ENCODE peak calls at places on chromosomes 3 and 15, in six cellular contexts. O is neuronal stem cell, D is mesenchymal stem cell, T is trophoblast cell, K is H1, I is IMR-90. R is an unnamed sample.

GRCh38 chr15:78981532-78982313 is 36.9 kb upstream of the CTSH start:
- DNase-seq in O (no peak), D (no peak), T (no peak), K (no peak), I (no peak), R (no peak)

GRCh38 chr15:70054366-70054765 is 43.4 kb downstream of the TLE3 start:
- DNase-seq in O (no peak), D (no peak), T (no peak), K (no peak), I (no peak), R (no peak)

GRCh38 chr3:181920409-181920808 is 208.7 kb downstream of the SOX2 start:
- DNase-seq in O (no peak), D (no peak), T (no peak), K (no peak), I (no peak), R (no peak)

GRCh38 chr15:58115692-58116091 is 22.5 kb upstream of the AQP9 start:
- DNase-seq in O (no peak), D (peak), T (peak), K (no peak), I (no peak), R (no peak)

GRCh38 chr3:99578339-99578970 is 59.9 kb upstream of the COL8A1 start:
- DNase-seq in O (no peak), D (peak), T (no peak), K (no peak), I (peak), R (no peak)

GRCh38 chr3:170690133-170690981 is 104.5 kb upstream of the SLC7A14 start:
- DNase-seq in O (peak), D (peak), T (peak), K (peak), I (peak), R (peak)

GRCh38 chr3:129123314-129124060 is 1.9 kb upstream of the RAB43 start:
- DNase-seq in O (no peak), D (peak), T (no peak), K (no peak), I (peak), R (no peak)

GRCh38 chr3:32420138-32420981 is 28.7 kb downstream of the CMTM7 start:
- DNase-seq in O (no peak), D (no peak), T (peak), K (peak), I (peak), R (peak)

GRCh38 chr15:75232252-75232813 is 25.8 kb upstream of the GOLGA6C start:
- DNase-seq in O (no peak), D (no peak), T (no peak), K (no peak), I (no peak), R (no peak)

GRCh38 chr3:38454179-38454883 is 641 bp downstream of the ACVR2B start:
- DNase-seq in O (peak), D (peak), T (peak), K (peak), I (peak), R (no peak)

GRCh38 chr3:153291052-153291689 is 129.1 kb downstream of the RAP2B start:
- DNase-seq in O (no peak), D (peak), T (peak), K (no peak), I (no peak), R (no peak)

GRCh38 chr3:52453496-52454234 is at the start of gene TNNC1:
- DNase-seq in O (no peak), D (no peak), T (no peak), K (no peak), I (no peak), R (peak)

GRCh38 chr3:113979916-113980315 is 32.1 kb downstream of the ZDHHC23 start:
- DNase-seq in O (no peak), D (no peak), T (no peak), K (no peak), I (no peak), R (no peak)
- H3K14ac ChIP-seq in O (no peak), D (no peak), T (no peak), K (no peak), I (no peak), R (no peak)

GRCh38 chr15:71885390-71885789 is 75.0 kb downstream of the NR2E3 start:
- DNase-seq in O (no peak), D (no peak), T (no peak), K (no peak), I (no peak), R (no peak)

GRCh38 chr15:71880276-71880675 is 69.9 kb downstream of the NR2E3 start:
- DNase-seq in O (peak), D (no peak), T (no peak), K (no peak), I (no peak), R (no peak)

GRCh38 chr15:71889385-71889784 is 79.0 kb downstream of the NR2E3 start:
- DNase-seq in O (no peak), D (no peak), T (no peak), K (no peak), I (no peak), R (no peak)

GRCh38 chr15:71888797-71889196 is 78.4 kb downstream of the NR2E3 start:
- DNase-seq in O (no peak), D (no peak), T (no peak), K (no peak), I (no peak), R (no peak)

DNA sequence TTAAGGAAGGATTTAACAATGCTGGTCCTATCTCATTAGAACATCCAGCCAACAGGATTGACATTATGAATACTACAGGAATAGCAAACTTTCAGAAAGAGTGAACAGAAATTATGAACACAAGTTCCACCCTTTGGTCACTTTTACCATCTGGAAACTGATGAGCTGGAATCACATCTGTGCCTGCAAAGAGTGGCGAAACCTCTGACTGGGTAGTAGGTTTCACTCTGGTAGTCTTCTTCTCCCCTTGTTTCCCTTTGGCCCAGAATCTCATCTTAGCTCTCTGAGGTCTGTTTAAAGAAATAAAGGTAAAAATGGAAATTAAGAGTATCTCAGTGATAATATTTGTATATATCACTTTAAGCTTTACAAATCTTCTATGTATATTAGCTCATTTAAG is 73.1 kb downstream of the NR2E3 start:
- DNase-seq in O (no peak), D (no peak), T (no peak), K (no peak), I (no peak), R (no peak)
- H2AFZ ChIP-seq in O (no peak), D (no peak), T (no peak), K (no peak), I (no peak), R (no peak)

GRCh38 chr15:67251318-67251717 is 3.1 kb downstream of the AAGAB start:
- DNase-seq in O (no peak), D (no peak), T (no peak), K (no peak), I (no peak), R (no peak)

GRCh38 chr15:67256051-67256450 is 1.5 kb downstream of the IQCH start:
- DNase-seq in O (no peak), D (no peak), T (no peak), K (no peak), I (no peak), R (no peak)

GRCh38 chr15:67253517-67254237 is 784 bp downstream of the AAGAB start:
- DNase-seq in O (peak), D (peak), T (no peak), K (no peak), I (peak), R (no peak)

GRCh38 chr15:67253103-67253502 is 1.4 kb downstream of the AAGAB start:
- DNase-seq in O (no peak), D (no peak), T (no peak), K (no peak), I (no peak), R (no peak)

DNA sequence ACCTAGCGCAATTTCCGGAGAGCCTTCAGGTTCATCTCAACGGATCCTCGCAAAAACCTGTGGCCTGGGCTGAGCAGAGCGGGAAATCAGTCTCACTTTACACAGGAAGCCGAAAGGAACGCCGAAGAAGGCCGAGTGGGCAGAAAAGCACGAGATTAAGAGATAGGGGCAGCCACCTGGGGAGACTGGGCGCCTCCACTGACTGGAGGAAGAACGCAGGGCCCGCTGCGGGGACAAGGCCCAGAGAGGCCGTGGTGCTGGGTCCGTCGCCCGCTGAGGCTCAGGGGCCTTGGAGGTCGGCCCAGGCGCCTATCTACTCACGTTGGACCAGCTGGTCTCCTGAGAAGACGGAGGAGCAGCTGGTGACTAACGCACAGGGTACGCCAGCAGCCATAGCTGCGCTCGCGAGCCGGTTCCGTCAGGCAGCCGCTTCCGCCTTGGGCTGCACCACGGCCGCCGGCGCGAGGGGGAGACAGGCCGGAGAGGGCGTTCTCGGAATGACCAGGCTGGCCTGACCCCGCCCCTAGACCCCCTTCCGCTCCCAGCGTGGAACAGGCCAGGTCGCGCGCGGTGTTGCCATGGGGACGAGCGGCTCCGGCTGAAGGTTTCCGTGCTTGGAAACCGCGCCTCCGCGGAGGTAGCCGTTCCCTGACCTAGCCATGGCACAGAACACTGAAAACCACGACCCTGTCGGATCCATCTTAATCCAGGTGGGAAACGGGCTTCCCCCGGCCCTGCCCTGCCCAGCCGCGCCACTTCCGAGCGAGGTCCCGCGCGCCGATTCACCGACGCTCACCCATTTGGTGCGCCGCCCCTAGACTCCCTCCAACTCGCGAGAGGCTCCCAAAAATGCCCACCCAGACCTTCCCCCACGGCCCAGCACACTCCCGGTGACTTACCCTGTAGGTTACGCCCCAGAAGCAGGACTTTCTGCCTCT is at the start of the genes AAGAB and IQCH:
- DNase-seq in O (peak), D (peak), T (peak), K (peak), I (peak), R (peak)
- H4K8ac ChIP-seq in O (no peak), D (peak), T (peak), K (peak), I (peak), R (no peak)

GRCh38 chr3:11613851-11614491 is 29.7 kb downstream of the VGLL4 start:
- DNase-seq in O (no peak), D (no peak), T (no peak), K (no peak), I (no peak), R (no peak)
- H3K14ac ChIP-seq in O (no peak), D (no peak), T (no peak), K (no peak), I (no peak), R (no peak)

DNA sequence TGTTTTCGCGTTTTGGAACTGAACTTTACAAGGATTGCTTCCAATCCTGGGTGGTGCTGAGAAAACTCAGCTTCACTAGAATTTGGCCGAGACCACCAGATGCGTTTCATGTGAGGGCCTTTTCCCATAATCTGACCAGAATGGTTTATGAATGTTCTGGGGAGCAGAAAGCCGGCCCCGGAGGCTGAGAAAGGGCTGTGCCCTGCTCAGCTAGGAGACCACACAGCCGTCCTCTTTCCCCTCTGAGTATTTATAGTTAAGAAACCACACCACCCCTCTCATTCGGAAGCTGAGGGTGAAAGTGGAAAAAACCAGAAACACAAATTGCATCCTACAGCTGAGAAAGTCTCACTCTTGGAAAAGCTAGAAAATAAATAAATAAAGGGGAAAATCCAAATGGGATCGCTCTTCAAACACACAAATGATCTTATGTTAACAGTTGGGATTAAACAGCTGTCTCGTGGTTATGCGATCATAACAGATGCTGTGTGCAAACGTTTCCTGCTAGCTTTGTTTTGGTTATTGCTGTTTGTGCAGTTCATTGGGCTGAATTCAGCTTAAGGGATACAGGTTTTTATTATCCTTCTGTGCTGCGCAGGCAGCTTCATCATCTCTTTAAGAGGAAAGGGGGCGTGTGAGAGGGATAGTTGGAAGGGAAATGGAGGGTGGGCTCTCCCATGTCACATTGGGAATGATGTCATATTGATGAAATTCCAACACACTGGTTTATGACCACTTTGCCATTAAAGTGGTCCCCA is 1026.2 kb upstream of the NR2F2 start:
- DNase-seq in O (no peak), D (peak), T (no peak), K (no peak), I (peak), R (no peak)
- H2AFZ ChIP-seq in O (peak), D (no peak), T (no peak), K (no peak), I (peak), R (no peak)

DNA sequence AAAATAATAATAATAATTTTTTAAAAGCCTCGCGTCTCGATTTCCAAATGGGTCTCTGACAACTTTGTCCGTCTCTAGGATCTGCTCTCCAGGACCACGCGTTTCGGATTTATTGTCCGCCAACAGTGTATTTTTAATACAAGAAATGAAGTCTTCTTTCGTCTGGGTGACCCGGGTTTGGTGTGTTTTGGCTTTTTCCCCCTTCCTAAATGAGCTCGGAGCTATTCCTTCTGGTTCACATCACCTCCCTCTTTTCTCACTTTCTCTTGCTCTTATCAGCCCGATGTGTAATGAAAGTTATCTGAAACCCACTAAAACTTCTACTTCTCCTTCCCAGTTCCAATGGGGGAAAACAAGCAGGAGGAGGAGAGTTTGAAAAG is 516.7 kb downstream of the MECOM start:
- DNase-seq in O (no peak), D (no peak), T (no peak), K (no peak), I (peak), R (no peak)
- H4K8ac ChIP-seq in O (no peak), D (no peak), T (no peak), K (no peak), I (peak), R (no peak)

GRCh38 chr3:55795296-55795695 is 308.2 kb upstream of the WNT5A start:
- DNase-seq in O (no peak), D (no peak), T (no peak), K (no peak), I (no peak), R (no peak)
- H3K14ac ChIP-seq in O (no peak), D (no peak), T (no peak), K (no peak), I (no peak), R (no peak)

GRCh38 chr3:157086775-157087174 is 73.2 kb downstream of the CCNL1 start:
- DNase-seq in O (no peak), D (no peak), T (no peak), K (no peak), I (no peak), R (no peak)

GRCh38 chr3:157083824-157084223 is 76.1 kb downstream of the CCNL1 start:
- DNase-seq in O (no peak), D (no peak), T (no peak), K (no peak), I (no peak), R (no peak)

GRCh38 chr3:157087398-157088132 is 72.4 kb downstream of the CCNL1 start:
- DNase-seq in O (no peak), D (no peak), T (no peak), K (no peak), I (no peak), R (no peak)

GRCh38 chr3:157088133-157088488 is 71.8 kb downstream of the CCNL1 start:
- DNase-seq in O (no peak), D (no peak), T (no peak), K (no peak), I (no peak), R (no peak)

GRCh38 chr3:157086053-157086761 is 73.7 kb downstream of the CCNL1 start:
- DNase-seq in O (no peak), D (no peak), T (no peak), K (no peak), I (no peak), R (no peak)
- H2AFZ ChIP-seq in O (no peak), D (no peak), T (no peak), K (no peak), I (no peak), R (no peak)

GRCh38 chr3:173584834-173585831 is 187.6 kb downstream of the NLGN1 start:
- DNase-seq in O (peak), D (peak), T (peak), K (peak), I (peak), R (peak)
- H4K8ac ChIP-seq in O (no peak), D (no peak), T (no peak), K (peak), I (no peak), R (no peak)

GRCh38 chr15:51119120-51119519 is 24.4 kb upstream of the TNFAIP8L3 start:
- DNase-seq in O (no peak), D (no peak), T (no peak), K (no peak), I (no peak), R (no peak)

GRCh38 chr15:51126842-51127241 is 32.1 kb upstream of the TNFAIP8L3 start:
- DNase-seq in O (no peak), D (no peak), T (no peak), K (no peak), I (no peak), R (no peak)

GRCh38 chr15:51121118-51121517 is 26.4 kb upstream of the TNFAIP8L3 start:
- DNase-seq in O (no peak), D (peak), T (no peak), K (no peak), I (peak), R (no peak)

GRCh38 chr15:51117270-51117669 is 22.6 kb upstream of the TNFAIP8L3 start:
- DNase-seq in O (no peak), D (no peak), T (no peak), K (no peak), I (peak), R (no peak)

GRCh38 chr15:51121631-51122225 is 27.0 kb upstream of the TNFAIP8L3 start:
- DNase-seq in O (no peak), D (no peak), T (no peak), K (no peak), I (no peak), R (no peak)
- H3K14ac ChIP-seq in O (no peak), D (no peak), T (no peak), K (no peak), I (no peak), R (no peak)